ENCODE peak calls at places on chromosomes 11 and 22, in eight cellular contexts. K, U, X, J, G, W, S and O are unnamed samples.
A peak's percentile ranks its signal among the peaks of the same experiment; 100 is the strongest.

GRCh38 chr22:38802671-38803121 is 8.8 kb upstream of the DNAL4 start:
- DNase-seq in K (no peak), U (peak; percentile 96), X (peak; percentile 56), J (no peak), G (peak; percentile 99), W (no peak), S (no peak), O (no peak)

GRCh38 chr11:96388891-96389603 is 665 bp downstream of the CCDC82 start:
- DNase-seq in K (no peak), U (no peak), X (no peak), J (no peak), G (no peak), W (no peak), S (no peak), O (peak; percentile 43)

GRCh38 chr11:8354622-8355417 is 91.1 kb upstream of the LMO1 start:
- DNase-seq in K (peak; percentile 56), U (no peak), X (no peak), J (no peak), G (no peak), W (no peak), S (peak; percentile 34), O (no peak)

GRCh38 chr11:19344661-19345518 is 104.1 kb upstream of the E2F8 start:
- DNase-seq in K (peak; percentile 69), U (peak; percentile 33), X (peak; percentile 53), J (no peak), G (peak; percentile 18), W (peak; percentile 53), S (peak; percentile 62), O (peak; percentile 33)

GRCh38 chr11:100687032-100687629 is at the start of gene ARHGAP42:
- DNase-seq in K (peak; percentile 76), U (peak; percentile 62), X (peak; percentile 83), J (no peak), G (peak; percentile 71), W (peak; percentile 63), S (peak; percentile 88), O (no peak)

GRCh38 chr11:119338318-119338890 is 2.3 kb downstream of the C1QTNF5 start:
- DNase-seq in K (no peak), U (no peak), X (peak; percentile 91), J (no peak), G (peak; percentile 91), W (peak; percentile 76), S (peak; percentile 68), O (no peak)

GRCh38 chr22:19877626-19878339 is 23.1 kb upstream of the GNB1L start:
- DNase-seq in K (peak; percentile 44), U (peak; percentile 32), X (no peak), J (no peak), G (no peak), W (peak; percentile 37), S (no peak), O (no peak)

GRCh38 chr11:36631704-36632287 is 33.8 kb upstream of the RAG2 start:
- DNase-seq in K (no peak), U (no peak), X (no peak), J (no peak), G (no peak), W (no peak), S (no peak), O (no peak)

GRCh38 chr11:33531743-33532181 is 168.9 kb downstream of the C11orf91 start:
- DNase-seq in K (no peak), U (peak; percentile 65), X (no peak), J (no peak), G (no peak), W (no peak), S (no peak), O (no peak)

GRCh38 chr22:24383061-24383460 is 44.3 kb upstream of the ADORA2A start:
- DNase-seq in K (no peak), U (no peak), X (no peak), J (no peak), G (no peak), W (no peak), S (no peak), O (no peak)

GRCh38 chr11:77236901-77237300 is 64.6 kb downstream of the GDPD4 start:
- DNase-seq in K (no peak), U (no peak), X (no peak), J (no peak), G (no peak), W (no peak), S (no peak), O (no peak)

GRCh38 chr11:77232242-77232641 is 69.2 kb downstream of the GDPD4 start:
- DNase-seq in K (no peak), U (no peak), X (no peak), J (no peak), G (no peak), W (no peak), S (no peak), O (no peak)

GRCh38 chr11:77231800-77232199 is 69.7 kb downstream of the GDPD4 start:
- DNase-seq in K (no peak), U (no peak), X (no peak), J (no peak), G (no peak), W (no peak), S (no peak), O (no peak)

GRCh38 chr11:77230878-77231605 is 70.4 kb downstream of the GDPD4 start:
- DNase-seq in K (no peak), U (no peak), X (no peak), J (no peak), G (no peak), W (no peak), S (no peak), O (no peak)

GRCh38 chr11:77233011-77233410 is 68.5 kb downstream of the GDPD4 start:
- DNase-seq in K (no peak), U (no peak), X (no peak), J (no peak), G (no peak), W (no peak), S (no peak), O (no peak)
- H3K4me1 ChIP-seq in K (no peaks in the 10 kb centered on the region), U (no peaks in the 10 kb centered on the region), X (no peaks in the 10 kb centered on the region), J (no peaks in the 10 kb centered on the region), G (no peaks in the 10 kb centered on the region), W (no peaks in the 10 kb centered on the region), S (no peaks in the 10 kb centered on the region), O (no peaks in the 10 kb centered on the region)

GRCh38 chr11:65021003-65021402 is 6.2 kb upstream of the SNX15 start:
- DNase-seq in K (no peak), U (no peak), X (no peak), J (no peak), G (no peak), W (no peak), S (no peak), O (no peak)

GRCh38 chr11:65032216-65032615 is 5.0 kb downstream of the SNX15 start:
- DNase-seq in K (no peak), U (no peak), X (no peak), J (no peak), G (no peak), W (no peak), S (no peak), O (no peak)

GRCh38 chr11:65021509-65021908 is 5.7 kb upstream of the SNX15 start:
- DNase-seq in K (no peak), U (no peak), X (no peak), J (no peak), G (no peak), W (no peak), S (no peak), O (no peak)

GRCh38 chr11:65027213-65028067 is at the start of gene SNX15:
- DNase-seq in K (peak; percentile 92), U (peak; percentile 98), X (peak; percentile 97), J (peak; percentile 83), G (peak; percentile 100), W (peak; percentile 93), S (peak; percentile 94), O (peak; percentile 84)

DNA sequence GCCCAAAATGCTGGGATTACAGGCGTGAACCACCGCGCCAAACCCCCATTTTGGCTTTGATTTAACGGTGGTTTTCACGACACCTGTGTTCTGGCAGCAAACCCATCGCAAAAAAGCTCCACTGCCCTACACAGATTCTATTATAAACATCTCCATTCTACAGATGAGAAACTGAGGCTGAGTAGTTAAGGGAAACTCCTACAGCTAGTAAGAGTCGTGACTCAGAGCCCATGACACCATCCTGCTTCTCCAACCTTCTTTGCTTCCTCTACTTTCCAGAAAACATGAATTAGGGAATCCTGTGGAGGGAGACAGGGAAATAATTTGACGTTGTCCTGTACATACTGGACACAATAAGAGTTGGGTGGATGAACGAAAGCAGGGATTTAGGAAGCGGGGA is 429 bp upstream of the SNX15 start:
- DNase-seq in K (no peak), U (no peak), X (no peak), J (no peak), G (no peak), W (no peak), S (no peak), O (no peak)
- H3K4me3 ChIP-seq in K (peak overlapping the region; percentile 70), U (peak overlapping the region; percentile 73), X (peak overlapping the region; percentile 17), J (no peak overlapping the region), G (peak overlapping the region; percentile 52), W (peak overlapping the region; percentile 63), S (no peak overlapping the region), O (peak overlapping the region; percentile 93)

GRCh38 chr22:31247726-31248125 is 35.6 kb downstream of the LIMK2 start:
- DNase-seq in K (no peak), U (no peak), X (no peak), J (no peak), G (no peak), W (no peak), S (no peak), O (no peak)

GRCh38 chr22:31248965-31249940 is 37.2 kb downstream of the LIMK2 start:
- DNase-seq in K (no peak), U (no peak), X (peak; percentile 50), J (no peak), G (no peak), W (no peak), S (no peak), O (no peak)

GRCh38 chr22:31246687-31247086 is 34.6 kb downstream of the LIMK2 start:
- DNase-seq in K (no peak), U (no peak), X (no peak), J (no peak), G (no peak), W (no peak), S (no peak), O (no peak)

GRCh38 chr22:31250740-31251330 is 38.7 kb downstream of the LIMK2 start:
- DNase-seq in K (no peak), U (no peak), X (peak; percentile 61), J (no peak), G (no peak), W (no peak), S (no peak), O (no peak)

DNA sequence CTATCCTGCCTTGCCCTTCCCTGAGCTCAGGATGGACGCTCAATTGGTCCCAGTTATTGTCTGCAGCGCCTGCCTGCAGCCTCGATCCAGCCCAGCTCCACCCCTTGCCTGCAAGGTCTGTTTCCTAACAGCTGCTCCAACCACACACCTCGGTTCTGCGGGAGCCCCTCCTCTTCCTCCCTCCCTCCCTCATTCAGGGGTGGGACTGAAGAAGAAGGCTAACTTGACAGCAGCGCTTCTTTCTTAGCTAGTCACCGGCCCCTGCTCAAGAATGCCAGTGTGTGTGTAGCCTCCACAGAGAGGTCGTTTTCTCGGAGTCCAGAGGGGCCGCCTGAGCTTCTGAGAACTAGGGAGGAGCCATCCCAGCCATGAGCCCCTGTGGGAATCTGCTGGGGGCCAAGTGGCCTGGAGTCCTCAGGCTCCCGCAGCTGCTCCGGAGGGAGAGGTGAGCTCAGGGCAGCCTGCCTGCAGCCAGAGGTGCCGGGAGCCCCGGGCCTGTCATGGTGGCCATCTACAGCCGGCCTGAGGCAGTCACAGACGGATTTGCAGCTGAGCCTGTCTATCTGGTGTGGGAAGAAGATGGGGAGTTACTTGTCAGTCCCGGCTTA is 36.1 kb downstream of the LIMK2 start:
- DNase-seq in K (peak; percentile 73), U (peak; percentile 87), X (peak; percentile 92), J (peak; percentile 24), G (peak; percentile 77), W (peak; percentile 82), S (peak; percentile 66), O (no peak)
- H3K27ac ChIP-seq in K (peak overlapping the region; percentile 78), U (peak overlapping the region; percentile 60), X (peak overlapping the region; percentile 95), J (peak overlapping the region; percentile 1), G (no peak overlapping the region), W (peak overlapping the region; percentile 44), S (no peak overlapping the region), O (no peak overlapping the region)

GRCh38 chr11:114157476-114158050 is 98.1 kb downstream of the ZBTB16 start:
- DNase-seq in K (no peak), U (no peak), X (no peak), J (no peak), G (no peak), W (no peak), S (no peak), O (no peak)
- H3K4me1 ChIP-seq in K (peaks cover 57% of the 10 kb centered on the region), U (peaks cover 8% of the 10 kb centered on the region), X (peaks cover 50% of the 10 kb centered on the region), J (peaks cover 24% of the 10 kb centered on the region), G (peaks cover 48% of the 10 kb centered on the region), W (peaks cover 98% of the 10 kb centered on the region), S (no peaks in the 10 kb centered on the region), O (no peaks in the 10 kb centered on the region)